ENCODE peak calls at places on chromosomes 13 and 19, in six cellular contexts. N is psoas muscle; F is SHP77; V is EL; Y is activated CD4-positive, alpha-beta T cell treated with anti-CD3 and anti-CD28 coated beads, Interleukin-2, amount 50 U/mL, for 24 hours; Q is stimulated activated CD4-positive, alpha-beta T cell treated with anti-CD3 and anti-CD28 coated beads, Interleukin-2, amount 100 ng/mL, for 48 hours. K is an unnamed sample.

GRCh38 chr13:98482476-98483444 is 94.1 kb downstream of the STK24 start:
- DNase-seq in Y (no peak), Q (no peak), N (peak; percentile 83), V (peak; percentile 40), F (no peak), K (no peak)

GRCh38 chr13:97222934-97223710 is 989 bp downstream of the MBNL2 start:
- DNase-seq in F (no peak), Y (no peak), Q (no peak), V (no peak), N (no peak), K (no peak)

GRCh38 chr19:57552432-57552831 is 7.2 kb downstream of the ZNF550 start:
- DNase-seq in Q (no peak), F (no peak), V (no peak), N (no peak), Y (no peak), K (no peak)

GRCh38 chr13:87376081-87376480 is 295.1 kb upstream of the SLITRK5 start:
- DNase-seq in Q (no peak), Y (no peak), V (no peak), F (no peak), N (no peak), K (no peak)

GRCh38 chr13:60986301-60986700 is 429.3 kb downstream of the PCDH20 start:
- DNase-seq in V (no peak), Y (no peak), F (no peak), N (no peak), Q (no peak), K (no peak)

GRCh38 chr19:15265849-15266248 is 33.6 kb upstream of the EPHX3 start:
- DNase-seq in N (peak; percentile 96), Q (no peak), F (peak; percentile 90), V (peak; percentile 96), Y (no peak), K (peak; percentile 78)

GRCh38 chr13:29589234-29589633 is 6.3 kb downstream of the SLC7A1 start:
- DNase-seq in Q (no peak), V (peak; percentile 75), Y (no peak), N (no peak), F (no peak), K (no peak)

GRCh38 chr19:42441047-42441440 is 1.7 kb downstream of the CXCL17 start:
- DNase-seq in Q (no peak), F (no peak), Y (no peak), V (no peak), N (no peak), K (no peak)

GRCh38 chr19:41870401-41870873 is 6.6 kb upstream of the CD79A start:
- DNase-seq in Y (no peak), Q (no peak), F (no peak), V (peak; percentile 47), N (peak; percentile 37), K (no peak)

GRCh38 chr19:1360818-1361461 is 22.8 kb upstream of the NDUFS7 start:
- DNase-seq in V (peak; percentile 86), Q (no peak), N (peak; percentile 76), Y (no peak), F (peak; percentile 80), K (peak; percentile 74)

GRCh38 chr13:110293037-110293436 is 13.9 kb downstream of the COL4A1 start:
- DNase-seq in Q (no peak), Y (no peak), V (no peak), N (no peak), F (no peak), K (no peak)

GRCh38 chr13:20054586-20054985 is 96.1 kb downstream of the ZMYM2 start:
- DNase-seq in Q (no peak), V (no peak), Y (no peak), N (no peak), F (no peak), K (no peak)

GRCh38 chr13:51742611-51743010 is 61.4 kb downstream of the DHRS12 start:
- DNase-seq in V (no peak), Q (no peak), Y (no peak), N (no peak), F (no peak), K (no peak)

GRCh38 chr13:87827479-87827878 is 156.3 kb downstream of the SLITRK5 start:
- DNase-seq in N (no peak), Q (no peak), F (no peak), V (no peak), Y (no peak), K (peak; percentile 1)

GRCh38 chr19:31718041-31718440 is 368.8 kb upstream of the TSHZ3 start:
- DNase-seq in F (no peak), Q (no peak), N (no peak), Y (no peak), V (no peak), K (no peak)

GRCh38 chr19:3360494-3361383 is 5.6 kb upstream of the NFIC start:
- DNase-seq in Y (peak; percentile 64), V (peak; percentile 38), Q (peak; percentile 70), F (no peak), N (peak; percentile 92), K (no peak)

GRCh38 chr13:93318538-93318937 is 91.9 kb downstream of the GPC6 start:
- DNase-seq in F (no peak), Q (no peak), N (no peak), V (no peak), Y (no peak), K (no peak)

GRCh38 chr13:95226051-95226450 is 75.2 kb downstream of the ABCC4 start:
- DNase-seq in N (no peak), V (no peak), Y (no peak), F (no peak), Q (no peak), K (no peak)

GRCh38 chr13:26459276-26460131 is 98.0 kb upstream of the WASF3 start:
- DNase-seq in Y (no peak), Q (no peak), F (no peak), V (peak; percentile 34), N (peak; percentile 87), K (no peak)

GRCh38 chr19:51246153-51246552 is 4.7 kb upstream of the SIGLECL1 start:
- DNase-seq in Q (no peak), V (no peak), F (no peak), N (no peak), Y (no peak), K (no peak)

GRCh38 chr13:95834134-95834765 is 157.3 kb downstream of the DNAJC3 start:
- DNase-seq in V (peak; percentile 69), F (peak; percentile 72), N (peak; percentile 70), Q (peak; percentile 54), Y (peak; percentile 47), K (peak; percentile 5)

GRCh38 chr13:100154835-100155463 is 66.1 kb downstream of the PCCA start:
- DNase-seq in N (no peak), Q (no peak), Y (no peak), F (no peak), V (no peak), K (no peak)

GRCh38 chr13:40657961-40658360 is 8.5 kb downstream of the FOXO1 start:
- DNase-seq in Q (no peak), F (no peak), Y (no peak), N (no peak), V (peak; percentile 14), K (no peak)

K was measured in GM04503.